ENCODE peak calls at places on chromosomes 1 and 21, in nine cellular contexts. O is choroid plexus epithelial cell; R is epithelial cell of proximal tubule; U is gastrocnemius medialis; B is fibroblast of lung; T is A549; X is lower lobe of right lung; K is upper lobe of right lung; E is CD8-positive, alpha-beta memory T cell. J is an unnamed sample.

GRCh38 chr1:109186704-109187071 is 27.0 kb upstream of the SARS1 start:
- DNase-seq in O (peak; percentile 47), R (no peak), U (no peak), B (peak; percentile 74), T (no peak), X (peak; percentile 56), K (peak; percentile 68), E (no peak), J (no peak)

GRCh38 chr1:180563013-180563827 is 4.5 kb downstream of the OVAAL start:
- DNase-seq in O (peak; percentile 74), R (no peak), U (no peak), B (peak; percentile 58), T (peak; percentile 32), X (no peak), K (no peak), E (no peak), J (peak; percentile 13)

GRCh38 chr1:176567190-176567794 is 104.3 kb downstream of the PAPPA2 start:
- DNase-seq in O (peak; percentile 6), R (peak; percentile 68), U (no peak), B (peak; percentile 52), T (no peak), X (no peak), K (no peak), E (no peak), J (no peak)

GRCh38 chr1:205247130-205247921 is 19.6 kb downstream of the TMCC2 start:
- DNase-seq in O (no peak), R (no peak), U (peak; percentile 85), B (peak; percentile 71), T (no peak), X (no peak), K (peak; percentile 54), E (no peak), J (no peak)

GRCh38 chr21:14480601-14481000 is 65.5 kb downstream of the SAMSN1 start:
- DNase-seq in O (peak; percentile 38), R (no peak), U (no peak), B (no peak), T (no peak), X (no peak), K (no peak), E (no peak), J (no peak)

GRCh38 chr1:99751877-99752504 is 14.4 kb downstream of the FRRS1 start:
- DNase-seq in O (no peak), R (no peak), U (no peak), B (no peak), T (no peak), X (no peak), K (no peak), E (no peak), J (no peak)

GRCh38 chr21:34243562-34243961 is 120.2 kb upstream of the KCNE2 start:
- DNase-seq in O (peak; percentile 55), R (no peak), U (no peak), B (peak; percentile 36), T (no peak), X (no peak), K (no peak), E (no peak), J (peak; percentile 15)

GRCh38 chr1:2483026-2483425 is 6.9 kb downstream of the PLCH2 start:
- DNase-seq in O (no peak), R (no peak), U (no peak), B (no peak), T (no peak), X (no peak), K (no peak), E (no peak), J (no peak)

GRCh38 chr1:2372551-2373490 is 18.5 kb downstream of the MORN1 start:
- DNase-seq in O (no peak), R (no peak), U (no peak), B (no peak), T (no peak), X (peak; percentile 44), K (peak; percentile 53), E (no peak), J (no peak)

GRCh38 chr21:36929622-36930021 is 36.8 kb downstream of the HLCS start:
- DNase-seq in O (peak; percentile 41), R (no peak), U (no peak), B (no peak), T (no peak), X (no peak), K (no peak), E (no peak), J (no peak)

GRCh38 chr1:203607169-203607873 is 19.3 kb upstream of the ATP2B4 start:
- DNase-seq in O (peak; percentile 90), R (peak; percentile 59), U (no peak), B (peak; percentile 93), T (no peak), X (no peak), K (no peak), E (peak; percentile 53), J (no peak)

GRCh38 chr21:34808569-34809204 is 139.9 kb downstream of the CLIC6 start:
- DNase-seq in O (peak; percentile 94), R (no peak), U (no peak), B (peak; percentile 91), T (no peak), X (no peak), K (no peak), E (no peak), J (no peak)

GRCh38 chr1:75092141-75092540 is 42.0 kb upstream of the LHX8 start:
- DNase-seq in O (no peak), R (no peak), U (no peak), B (no peak), T (no peak), X (no peak), K (no peak), E (no peak), J (peak; percentile 41)

GRCh38 chr1:102941364-102941947 is 166.9 kb downstream of the COL11A1 start:
- DNase-seq in O (peak; percentile 29), R (no peak), U (no peak), B (no peak), T (no peak), X (no peak), K (no peak), E (no peak), J (peak; percentile 13)

GRCh38 chr21:43276811-43277210 is 108.0 kb downstream of the CRYAA start:
- DNase-seq in O (no peak), R (no peak), U (no peak), B (no peak), T (no peak), X (peak; percentile 41), K (peak; percentile 52), E (no peak), J (no peak)

DNA sequence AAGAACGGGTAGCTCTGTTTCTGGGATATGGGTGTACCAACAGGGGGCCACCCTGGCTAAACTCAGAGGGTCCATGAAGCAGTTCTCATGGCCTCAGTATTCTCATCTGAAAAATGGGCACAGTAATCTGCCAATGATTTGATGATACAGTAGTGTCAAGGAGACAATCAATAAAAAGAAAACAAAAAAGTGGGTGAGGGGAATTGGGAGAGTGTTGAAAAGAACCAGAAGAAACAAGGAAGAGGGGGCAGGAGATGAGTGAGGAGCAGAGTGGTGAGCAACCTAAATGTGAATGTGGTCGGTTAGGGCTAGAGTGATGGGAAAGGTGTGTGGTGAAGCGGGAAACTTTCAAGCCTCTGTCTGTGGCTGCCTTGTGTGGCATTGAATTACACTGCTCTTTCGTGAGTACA is 2.0 kb downstream of the SLAMF7 start:
- DNase-seq in O (no peak), R (no peak), U (no peak), B (no peak), T (no peak), X (no peak), K (no peak), E (no peak), J (no peak)
- H3K4me3 ChIP-seq in O (no peak overlapping the region), R (no peak overlapping the region), U (no peak overlapping the region), B (no peak overlapping the region), T (no peak overlapping the region), X (peak overlapping the region; percentile 24), K (no peak overlapping the region), E (peak overlapping the region; percentile 52), J (no peak overlapping the region)

DNA sequence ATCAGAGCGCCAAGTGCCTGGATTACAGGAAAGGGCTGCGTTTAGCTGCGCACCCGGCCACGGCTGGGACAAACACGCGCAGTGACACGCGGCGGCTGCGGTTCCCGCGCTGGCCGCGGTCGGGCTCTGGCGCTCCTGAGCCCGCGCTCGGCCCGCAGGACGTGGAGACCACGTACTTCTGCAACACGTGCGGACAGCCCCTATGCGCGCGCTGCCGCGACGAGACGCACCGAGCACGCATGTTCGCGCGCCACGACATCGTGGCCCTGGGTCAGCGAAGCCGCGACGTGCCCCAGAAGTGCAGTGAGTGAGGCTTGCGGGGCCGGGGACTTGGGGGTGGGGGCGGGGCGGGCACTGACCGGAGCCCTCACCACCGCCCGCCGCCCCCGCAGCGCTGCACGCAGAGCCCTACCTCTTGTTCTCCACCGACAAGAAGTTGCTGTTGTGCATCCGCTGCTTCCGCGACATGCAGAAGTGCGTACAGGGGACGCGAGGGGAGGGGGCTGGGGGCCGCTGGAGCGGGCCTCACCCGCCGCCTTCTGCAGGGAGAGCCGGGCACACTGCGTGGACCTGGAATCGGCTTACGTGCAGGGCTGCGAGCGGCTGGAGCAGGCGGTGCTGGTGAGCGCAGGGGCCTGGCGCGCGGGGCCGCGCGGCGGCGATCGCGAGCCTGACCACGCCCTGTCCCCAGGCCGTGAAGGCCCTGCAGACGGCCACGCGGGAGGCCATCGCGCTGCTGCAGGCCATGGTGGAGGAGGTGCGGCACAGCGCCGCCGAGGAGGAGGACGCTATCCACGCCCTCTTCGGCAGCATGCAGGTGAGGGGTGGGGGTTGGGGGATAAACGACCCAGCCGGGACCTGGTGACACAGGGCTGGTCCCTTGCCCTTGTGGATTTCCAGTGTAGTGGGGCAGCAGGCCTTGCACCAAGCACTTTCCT is 3.1 kb downstream of the RNF207 start:
- DNase-seq in O (peak; percentile 58), R (no peak), U (no peak), B (peak; percentile 50), T (no peak), X (peak; percentile 65), K (peak; percentile 76), E (no peak), J (no peak)
- H3K4me3 ChIP-seq in O (peak overlapping the region; percentile 57), R (no peak overlapping the region), U (peak overlapping the region; percentile 63), B (peak overlapping the region; percentile 47), T (no peak overlapping the region), X (peak overlapping the region; percentile 56), K (peak overlapping the region; percentile 48), E (no peak overlapping the region), J (no peak overlapping the region)

DNA sequence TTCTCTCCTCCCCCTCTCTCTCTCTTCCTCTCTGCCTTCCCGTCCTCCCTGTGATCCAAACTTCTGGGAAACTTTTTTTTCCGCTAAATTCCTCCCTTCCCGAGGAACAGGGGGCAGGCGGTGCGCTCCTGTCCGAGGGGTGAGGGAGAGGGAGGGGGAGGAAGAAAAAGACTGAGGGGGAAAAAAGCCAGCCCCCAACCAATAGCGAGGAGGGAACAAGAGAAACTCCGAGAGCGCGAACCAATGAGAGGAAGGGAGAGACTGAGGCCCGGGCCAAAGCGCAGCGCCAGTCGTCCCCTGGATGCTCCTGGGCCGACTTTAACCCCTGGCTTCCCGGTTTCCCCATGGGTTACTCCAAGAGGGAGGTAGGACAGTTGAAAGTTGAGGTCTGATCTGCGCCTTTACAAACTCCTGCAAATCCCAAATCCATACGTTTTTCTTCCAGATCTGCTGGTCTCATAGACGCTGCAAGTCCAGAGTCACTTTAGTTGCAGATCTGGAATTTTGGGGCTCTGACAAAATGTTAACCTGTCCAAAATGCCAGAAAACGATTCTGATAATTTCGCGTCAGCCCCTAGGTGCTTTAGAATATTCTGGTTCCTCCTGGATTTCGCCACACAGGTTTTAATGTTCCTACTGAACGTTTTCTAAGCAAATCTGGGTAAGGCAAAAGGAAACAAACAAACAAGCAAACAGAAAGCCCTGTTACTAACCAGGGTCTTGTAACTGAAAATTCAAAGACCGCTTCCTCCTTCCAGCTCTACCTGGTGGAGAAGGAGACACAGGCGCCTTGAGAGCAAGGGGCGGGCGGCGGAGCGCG is at the start of gene TBX15:
- DNase-seq in O (peak; percentile 81), R (no peak), U (peak; percentile 70), B (no peak), T (no peak), X (no peak), K (no peak), E (no peak), J (no peak)
- H3K4me3 ChIP-seq in O (peak within 1 kb of the TSS; percentile 89), R (peak within 1 kb of the TSS; percentile 50), U (peak within 1 kb of the TSS; percentile 81), B (peak within 1 kb of the TSS; percentile 45), T (no peak within 1 kb of the TSS), X (peak within 1 kb of the TSS; percentile 45), K (peak within 1 kb of the TSS; percentile 39), E (no peak within 1 kb of the TSS), J (no peak within 1 kb of the TSS)

GRCh38 chr1:154557248-154557938 is 1.1 kb downstream of the UBE2Q1 start:
- DNase-seq in O (no peak), R (no peak), U (no peak), B (no peak), T (no peak), X (no peak), K (no peak), E (no peak), J (no peak)
- H3K4me3 ChIP-seq in O (peak overlapping the region; percentile 80), R (peak overlapping the region; percentile 89), U (peak overlapping the region; percentile 90), B (peak overlapping the region; percentile 92), T (peak overlapping the region; percentile 85), X (peak overlapping the region; percentile 98), K (peak overlapping the region; percentile 71), E (peak overlapping the region; percentile 87), J (peak overlapping the region; percentile 85)